ENCODE peak calls at places on chromosome 5, in seven cellular contexts. One of them, this sample, is unnamed.

GRCh38 chr5:136046231-136046630 is 17.4 kb downstream of the TGFBI start:
- DNase-seq in mesendoderm: no peak
- DNase-seq in neuronal stem cell: no peak
- DNase-seq in H1: no peak
- DNase-seq in mesenchymal stem cell: no peak
- DNase-seq in H9: no peak
- DNase-seq in trophoblast cell: no peak
- DNase-seq in this sample: no peak

GRCh38 chr5:121445511-121445910 is 406.2 kb upstream of the FTMT start:
- DNase-seq in mesendoderm: no peak
- DNase-seq in neuronal stem cell: no peak
- DNase-seq in H1: no peak
- DNase-seq in mesenchymal stem cell: no peak
- DNase-seq in H9: no peak
- DNase-seq in trophoblast cell: no peak
- DNase-seq in this sample: no peak

GRCh38 chr5:91850031-91850430 is 466.9 kb upstream of the ARRDC3 start:
- DNase-seq in mesendoderm: peak; percentile 31
- DNase-seq in neuronal stem cell: no peak
- DNase-seq in H1: no peak
- DNase-seq in mesenchymal stem cell: peak; percentile 27
- DNase-seq in H9: no peak
- DNase-seq in trophoblast cell: no peak
- DNase-seq in this sample: peak; percentile 3

GRCh38 chr5:17400724-17401508 is 97.1 kb upstream of the TAF11L2 start:
- DNase-seq in mesendoderm: peak; percentile 76
- DNase-seq in neuronal stem cell: no peak
- DNase-seq in H1: no peak
- DNase-seq in mesenchymal stem cell: no peak
- DNase-seq in H9: peak; percentile 52
- DNase-seq in trophoblast cell: no peak
- DNase-seq in this sample: no peak

GRCh38 chr5:83718195-83718825 is 2.3 kb downstream of the HAPLN1 start:
- DNase-seq in mesendoderm: peak; percentile 84
- DNase-seq in neuronal stem cell: peak; percentile 57
- DNase-seq in H1: no peak
- DNase-seq in mesenchymal stem cell: peak; percentile 80
- DNase-seq in H9: peak; percentile 50
- DNase-seq in trophoblast cell: peak; percentile 12
- DNase-seq in this sample: peak; percentile 73

GRCh38 chr5:116576043-116576713 is 1.6 kb upstream of the SEMA6A start:
- DNase-seq in mesendoderm: peak; percentile 95
- DNase-seq in neuronal stem cell: peak; percentile 90
- DNase-seq in H1: peak; percentile 83
- DNase-seq in mesenchymal stem cell: peak; percentile 78
- DNase-seq in H9: peak; percentile 93
- DNase-seq in trophoblast cell: peak; percentile 59
- DNase-seq in this sample: peak; percentile 19

GRCh38 chr5:45694255-45694834 is 1.8 kb downstream of the HCN1 start:
- DNase-seq in mesendoderm: no peak
- DNase-seq in neuronal stem cell: peak; percentile 42
- DNase-seq in H1: no peak
- DNase-seq in mesenchymal stem cell: peak; percentile 15
- DNase-seq in H9: no peak
- DNase-seq in trophoblast cell: no peak
- DNase-seq in this sample: no peak

GRCh38 chr5:61802456-61802855 is 470.4 kb downstream of the ZSWIM6 start:
- DNase-seq in mesendoderm: no peak
- DNase-seq in neuronal stem cell: no peak
- DNase-seq in H1: no peak
- DNase-seq in mesenchymal stem cell: no peak
- DNase-seq in H9: no peak
- DNase-seq in trophoblast cell: no peak
- DNase-seq in this sample: no peak

GRCh38 chr5:103428411-103428871 is 134.1 kb downstream of the NUDT12 start:
- DNase-seq in mesendoderm: no peak
- DNase-seq in neuronal stem cell: no peak
- DNase-seq in H1: no peak
- DNase-seq in mesenchymal stem cell: no peak
- DNase-seq in H9: no peak
- DNase-seq in trophoblast cell: no peak
- DNase-seq in this sample: peak; percentile 86

GRCh38 chr5:141618030-141618803 is 583 bp downstream of the DIAPH1 start:
- DNase-seq in mesendoderm: peak; percentile 92
- DNase-seq in neuronal stem cell: peak; percentile 35
- DNase-seq in H1: no peak
- DNase-seq in mesenchymal stem cell: peak; percentile 49
- DNase-seq in H9: peak; percentile 72
- DNase-seq in trophoblast cell: peak; percentile 82
- DNase-seq in this sample: peak; percentile 13

GRCh38 chr5:173025651-173026050 is 30.5 kb upstream of the CREBRF start:
- DNase-seq in mesendoderm: no peak
- DNase-seq in neuronal stem cell: no peak
- DNase-seq in H1: no peak
- DNase-seq in mesenchymal stem cell: peak; percentile 25
- DNase-seq in H9: no peak
- DNase-seq in trophoblast cell: peak; percentile 68
- DNase-seq in this sample: peak; percentile 50

GRCh38 chr5:127941646-127942045 is 141.9 kb upstream of the SLC12A2 start:
- DNase-seq in mesendoderm: no peak
- DNase-seq in neuronal stem cell: peak; percentile 54
- DNase-seq in H1: no peak
- DNase-seq in mesenchymal stem cell: peak; percentile 26
- DNase-seq in H9: no peak
- DNase-seq in trophoblast cell: no peak
- DNase-seq in this sample: no peak

GRCh38 chr5:84437673-84438315 is 53.1 kb upstream of the EDIL3 start:
- DNase-seq in mesendoderm: no peak
- DNase-seq in neuronal stem cell: no peak
- DNase-seq in H1: no peak
- DNase-seq in mesenchymal stem cell: peak; percentile 47
- DNase-seq in H9: no peak
- DNase-seq in trophoblast cell: no peak
- DNase-seq in this sample: peak; percentile 91

GRCh38 chr5:14914603-14915277 is 43.2 kb upstream of the ANKH start:
- DNase-seq in mesendoderm: no peak
- DNase-seq in neuronal stem cell: no peak
- DNase-seq in H1: no peak
- DNase-seq in mesenchymal stem cell: peak; percentile 19
- DNase-seq in H9: no peak
- DNase-seq in trophoblast cell: no peak
- DNase-seq in this sample: peak; percentile 79

GRCh38 chr5:16025681-16026080 is 153.9 kb downstream of the MARCHF11 start:
- DNase-seq in mesendoderm: peak; percentile 66
- DNase-seq in neuronal stem cell: no peak
- DNase-seq in H1: no peak
- DNase-seq in mesenchymal stem cell: no peak
- DNase-seq in H9: no peak
- DNase-seq in trophoblast cell: no peak
- DNase-seq in this sample: no peak

GRCh38 chr5:91224969-91225368 is 158.1 kb downstream of the ARRDC3 start:
- DNase-seq in mesendoderm: no peak
- DNase-seq in neuronal stem cell: no peak
- DNase-seq in H1: no peak
- DNase-seq in mesenchymal stem cell: no peak
- DNase-seq in H9: no peak
- DNase-seq in trophoblast cell: no peak
- DNase-seq in this sample: no peak

GRCh38 chr5:38167562-38167996 is 90.8 kb upstream of the EGFLAM start:
- DNase-seq in mesendoderm: peak; percentile 54
- DNase-seq in neuronal stem cell: no peak
- DNase-seq in H1: no peak
- DNase-seq in mesenchymal stem cell: no peak
- DNase-seq in H9: peak; percentile 40
- DNase-seq in trophoblast cell: no peak
- DNase-seq in this sample: no peak

GRCh38 chr5:34005211-34005610 is 2.6 kb downstream of the AMACR start:
- DNase-seq in mesendoderm: no peak
- DNase-seq in neuronal stem cell: no peak
- DNase-seq in H1: no peak
- DNase-seq in mesenchymal stem cell: no peak
- DNase-seq in H9: no peak
- DNase-seq in trophoblast cell: no peak
- DNase-seq in this sample: peak; percentile 43

GRCh38 chr5:132426525-132427138 is 57.1 kb downstream of the SLC22A5 start:
- DNase-seq in mesendoderm: peak; percentile 96
- DNase-seq in neuronal stem cell: no peak
- DNase-seq in H1: no peak
- DNase-seq in mesenchymal stem cell: peak; percentile 97
- DNase-seq in H9: peak; percentile 78
- DNase-seq in trophoblast cell: peak; percentile 91
- DNase-seq in this sample: peak; percentile 97

GRCh38 chr5:25544652-25545249 is 900.0 kb upstream of the CDH10 start:
- DNase-seq in mesendoderm: peak; percentile 86
- DNase-seq in neuronal stem cell: peak; percentile 26
- DNase-seq in H1: peak; percentile 29
- DNase-seq in mesenchymal stem cell: peak; percentile 58
- DNase-seq in H9: peak; percentile 72
- DNase-seq in trophoblast cell: peak; percentile 19
- DNase-seq in this sample: no peak

DNA sequence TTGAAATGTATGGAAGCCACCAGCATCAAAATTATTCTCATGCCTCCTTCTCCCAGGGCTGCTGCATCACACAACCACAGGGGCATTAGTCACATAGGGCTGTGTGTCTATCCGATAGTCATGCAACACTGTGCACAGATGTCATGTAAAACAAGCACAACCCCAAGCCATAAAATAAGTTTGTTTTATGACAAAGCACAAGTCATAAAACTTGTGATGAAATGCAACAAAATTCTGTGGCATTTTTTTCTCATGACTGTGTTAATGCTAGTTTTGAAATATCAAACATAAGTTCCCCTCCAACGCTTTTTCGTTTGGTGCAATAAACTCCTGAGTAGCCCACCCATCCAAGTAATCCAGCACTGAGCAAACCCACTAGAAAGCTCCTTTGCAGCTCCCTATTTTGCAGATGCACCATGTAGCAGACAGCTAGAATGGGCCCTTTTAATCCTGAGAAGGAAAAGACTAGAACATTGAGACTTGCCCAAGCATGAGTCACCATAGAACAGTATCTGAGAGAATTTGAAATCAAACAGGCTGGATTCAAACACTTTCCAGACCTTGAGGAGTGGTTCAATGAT is 93.3 kb upstream of the ZNF366 start:
- DNase-seq in mesendoderm: no peak
- DNase-seq in neuronal stem cell: no peak
- DNase-seq in H1: no peak
- DNase-seq in mesenchymal stem cell: peak; percentile 94
- DNase-seq in H9: no peak
- DNase-seq in trophoblast cell: no peak
- DNase-seq in this sample: peak; percentile 95
- H2BK5ac ChIP-seq in mesendoderm: no peak overlapping the region
- H2BK5ac ChIP-seq in neuronal stem cell: no peak overlapping the region
- H2BK5ac ChIP-seq in H1: no peak overlapping the region
- H2BK5ac ChIP-seq in mesenchymal stem cell: no peak overlapping the region
- H2BK5ac ChIP-seq in H9: no peak overlapping the region
- H2BK5ac ChIP-seq in trophoblast cell: no peak overlapping the region
- H2BK5ac ChIP-seq in this sample: peak overlapping the region; percentile 98

GRCh38 chr5:156913719-156914370 is 49.2 kb downstream of the TIMD4 start:
- DNase-seq in mesendoderm: peak; percentile 67
- DNase-seq in neuronal stem cell: no peak
- DNase-seq in H1: peak; percentile 77
- DNase-seq in mesenchymal stem cell: no peak
- DNase-seq in H9: peak; percentile 91
- DNase-seq in trophoblast cell: no peak
- DNase-seq in this sample: no peak

GRCh38 chr5:156913355-156913718 is 49.7 kb downstream of the TIMD4 start:
- DNase-seq in mesendoderm: no peak
- DNase-seq in neuronal stem cell: no peak
- DNase-seq in H1: no peak
- DNase-seq in mesenchymal stem cell: no peak
- DNase-seq in H9: peak; percentile 31
- DNase-seq in trophoblast cell: no peak
- DNase-seq in this sample: no peak

GRCh38 chr5:156918311-156918845 is 44.6 kb downstream of the TIMD4 start:
- DNase-seq in mesendoderm: no peak
- DNase-seq in neuronal stem cell: no peak
- DNase-seq in H1: no peak
- DNase-seq in mesenchymal stem cell: no peak
- DNase-seq in H9: no peak
- DNase-seq in trophoblast cell: no peak
- DNase-seq in this sample: no peak

GRCh38 chr5:156912869-156913268 is 50.2 kb downstream of the TIMD4 start:
- DNase-seq in mesendoderm: no peak
- DNase-seq in neuronal stem cell: no peak
- DNase-seq in H1: no peak
- DNase-seq in mesenchymal stem cell: no peak
- DNase-seq in H9: no peak
- DNase-seq in trophoblast cell: no peak
- DNase-seq in this sample: no peak

GRCh38 chr5:156914371-156914737 is 48.7 kb downstream of the TIMD4 start:
- DNase-seq in mesendoderm: no peak
- DNase-seq in neuronal stem cell: no peak
- DNase-seq in H1: no peak
- DNase-seq in mesenchymal stem cell: no peak
- DNase-seq in H9: no peak
- DNase-seq in trophoblast cell: no peak
- DNase-seq in this sample: no peak
- H2BK5ac ChIP-seq in mesendoderm: no peak overlapping the region
- H2BK5ac ChIP-seq in neuronal stem cell: no peak overlapping the region
- H2BK5ac ChIP-seq in H1: peak overlapping the region; percentile 99
- H2BK5ac ChIP-seq in mesenchymal stem cell: no peak overlapping the region
- H2BK5ac ChIP-seq in H9: peak overlapping the region; percentile 89
- H2BK5ac ChIP-seq in trophoblast cell: no peak overlapping the region
- H2BK5ac ChIP-seq in this sample: no peak overlapping the region

GRCh38 chr5:79878721-79879336 is 112.2 kb downstream of the MTX3 start:
- DNase-seq in mesendoderm: peak; percentile 51
- DNase-seq in neuronal stem cell: no peak
- DNase-seq in H1: peak; percentile 5
- DNase-seq in mesenchymal stem cell: peak; percentile 1
- DNase-seq in H9: peak; percentile 56
- DNase-seq in trophoblast cell: no peak
- DNase-seq in this sample: no peak
- H2BK5ac ChIP-seq in mesendoderm: no peak overlapping the region
- H2BK5ac ChIP-seq in neuronal stem cell: no peak overlapping the region
- H2BK5ac ChIP-seq in H1: no peak overlapping the region
- H2BK5ac ChIP-seq in mesenchymal stem cell: no peak overlapping the region
- H2BK5ac ChIP-seq in H9: no peak overlapping the region
- H2BK5ac ChIP-seq in trophoblast cell: no peak overlapping the region
- H2BK5ac ChIP-seq in this sample: no peak overlapping the region

DNA sequence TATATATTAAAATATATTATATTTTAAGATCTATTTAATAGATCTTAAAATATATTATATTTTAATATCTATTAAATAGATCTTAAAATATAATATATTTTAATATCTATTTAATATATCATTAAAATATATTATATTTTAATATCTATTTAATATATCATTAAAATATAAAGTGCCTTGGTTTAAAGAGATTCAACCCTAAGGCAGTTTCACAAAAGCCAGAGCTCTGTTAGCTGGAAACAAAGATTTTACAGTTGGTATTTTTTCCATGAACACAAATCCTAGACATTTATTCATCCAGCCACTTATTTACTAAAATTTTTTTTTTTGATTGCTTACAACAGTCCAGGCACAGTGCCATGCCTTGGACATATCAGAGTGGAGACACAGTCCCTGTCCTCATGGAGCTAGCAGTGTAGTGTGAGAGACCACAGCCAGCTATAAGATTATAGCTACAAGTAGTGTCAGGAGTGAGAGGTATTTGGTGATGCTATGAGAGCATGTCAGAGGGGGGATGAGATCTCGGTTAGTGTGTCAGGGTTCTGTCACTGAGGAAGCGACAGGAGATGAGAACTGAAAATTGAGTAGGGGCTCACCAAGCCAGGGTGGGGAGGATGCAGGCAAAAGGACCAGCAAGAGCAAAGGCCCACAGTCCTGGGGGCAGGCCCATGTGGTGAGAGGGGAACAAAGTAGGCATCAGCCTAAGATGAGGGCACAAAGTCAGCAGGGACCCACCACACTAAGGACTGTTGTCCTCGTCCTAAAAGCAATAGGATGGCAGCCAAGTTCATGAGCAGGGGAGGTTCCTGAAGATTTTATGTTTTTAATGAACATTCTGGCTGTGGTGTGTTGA is 74.5 kb downstream of the FBXO38 start:
- DNase-seq in mesendoderm: no peak
- DNase-seq in neuronal stem cell: no peak
- DNase-seq in H1: no peak
- DNase-seq in mesenchymal stem cell: no peak
- DNase-seq in H9: no peak
- DNase-seq in trophoblast cell: no peak
- DNase-seq in this sample: no peak
- H2BK5ac ChIP-seq in mesendoderm: peak overlapping the region; percentile 53
- H2BK5ac ChIP-seq in neuronal stem cell: no peak overlapping the region
- H2BK5ac ChIP-seq in H1: no peak overlapping the region
- H2BK5ac ChIP-seq in mesenchymal stem cell: no peak overlapping the region
- H2BK5ac ChIP-seq in H9: no peak overlapping the region
- H2BK5ac ChIP-seq in trophoblast cell: no peak overlapping the region
- H2BK5ac ChIP-seq in this sample: no peak overlapping the region

This sample was measured in IMR-90.